ENCODE peak calls at places on chromosomes 3 and 15, in seven cellular contexts. X is SHP77 treated with DMSO at 0.1 percent for 48 hours; K is neural progenitor cell; R is lower leg skin; H is CD4-positive, alpha-beta T cell; Z is NCI-H1436; Q is T-helper 22 cell. V is an unnamed sample.

GRCh38 chr15:63029701-63030100 is 12.8 kb upstream of the TPM1 start:
- DNase-seq in X (no peak), Z (no peak), K (no peak), R (no peak), Q (no peak), H (no peak), V (no peak)

GRCh38 chr15:33311312-33311971 is 675 bp downstream of the RYR3 start:
- DNase-seq in R (no peak), Q (no peak), X (no peak), K (peak), H (no peak), Z (no peak), V (no peak)

GRCh38 chr3:148066787-148067186 is 630.9 kb upstream of the AGTR1 start:
- DNase-seq in K (no peak), X (no peak), Z (no peak), H (no peak), R (no peak), Q (no peak), V (no peak)

GRCh38 chr3:48697952-48698351 is 12.2 kb upstream of the NCKIPSD start:
- DNase-seq in X (no peak), H (no peak), R (no peak), K (no peak), Z (no peak), Q (no peak), V (no peak)

GRCh38 chr3:24943961-24944360 is 449.3 kb upstream of the THRB start:
- DNase-seq in Z (no peak), Q (no peak), H (no peak), K (no peak), X (no peak), R (no peak), V (no peak)

GRCh38 chr15:47897525-47897924 is 180.2 kb downstream of the SEMA6D start:
- DNase-seq in Q (no peak), R (no peak), H (no peak), K (peak), Z (no peak), X (no peak), V (no peak)

GRCh38 chr3:170760174-170760526 is 109.8 kb downstream of the RPL22L1 start:
- DNase-seq in Z (no peak), H (no peak), Q (no peak), R (no peak), K (no peak), X (no peak), V (no peak)

GRCh38 chr3:126468028-126468891 is 7.4 kb downstream of the ZXDC start:
- DNase-seq in X (no peak), Z (no peak), K (no peak), H (no peak), R (peak), Q (no peak), V (no peak)

GRCh38 chr3:138799822-138800221 is 34.9 kb downstream of the PIK3CB start:
- DNase-seq in Z (no peak), X (no peak), R (no peak), Q (no peak), H (no peak), K (no peak), V (no peak)

GRCh38 chr3:165193392-165194268 is 2.6 kb downstream of the SLITRK3 start:
- DNase-seq in H (no peak), K (peak), X (no peak), R (no peak), Z (no peak), Q (no peak), V (no peak)

GRCh38 chr3:13024274-13024863 is 48.9 kb downstream of the IQSEC1 start:
- DNase-seq in H (no peak), K (no peak), Z (no peak), Q (no peak), R (no peak), X (no peak), V (no peak)

GRCh38 chr15:86231864-86232801 is 152.5 kb downstream of the AGBL1 start:
- DNase-seq in H (peak), R (no peak), Q (no peak), Z (no peak), K (peak), X (peak), V (peak)

GRCh38 chr15:59532770-59533379 is 78.7 kb upstream of the GCNT3 start:
- DNase-seq in Z (peak), H (no peak), Q (no peak), K (peak), R (no peak), X (peak), V (no peak)

GRCh38 chr15:32718082-32718821 is 448 bp downstream of the GREM1 start:
- DNase-seq in R (no peak), X (no peak), H (no peak), Z (no peak), Q (no peak), K (peak), V (no peak)

V was measured in T-helper 1 cell.